ENCODE peak calls at places on chromosomes 4 and X, in eight cellular contexts. One of them, this sample, is unnamed. For H3K4me1, the result is how much of the 10 kb centered on the place peaks cover.

GRCh38 chr4:94519019-94519418 is 67.3 kb downstream of the PDLIM5 start:
- DNase-seq in IMR-90: no peak
- DNase-seq in effector memory CD4-positive, alpha-beta T cell: no peak
- DNase-seq in A549: no peak
- DNase-seq in CD4-positive, alpha-beta memory T cell: no peak
- DNase-seq in mucosa of descending colon: no peak
- DNase-seq in PC-3: no peak
- DNase-seq in CD8-positive, alpha-beta T cell: no peak
- DNase-seq in this sample: no peak

GRCh38 chrX:133053854-133054565 is 42.9 kb downstream of the USP26 start:
- DNase-seq in IMR-90: no peak
- DNase-seq in effector memory CD4-positive, alpha-beta T cell: no peak
- DNase-seq in A549: no peak
- DNase-seq in CD4-positive, alpha-beta memory T cell: no peak
- DNase-seq in mucosa of descending colon: no peak
- DNase-seq in PC-3: peak
- DNase-seq in CD8-positive, alpha-beta T cell: no peak
- DNase-seq in this sample: peak

GRCh38 chr4:102868153-102868781 is 525 bp upstream of the CISD2 start:
- DNase-seq in IMR-90: no peak
- DNase-seq in effector memory CD4-positive, alpha-beta T cell: no peak
- DNase-seq in A549: no peak
- DNase-seq in CD4-positive, alpha-beta memory T cell: no peak
- DNase-seq in mucosa of descending colon: peak
- DNase-seq in PC-3: no peak
- DNase-seq in CD8-positive, alpha-beta T cell: peak
- DNase-seq in this sample: no peak

GRCh38 chr4:108210989-108211725 is 42.4 kb upstream of the LEF1 start:
- DNase-seq in IMR-90: peak
- DNase-seq in effector memory CD4-positive, alpha-beta T cell: no peak
- DNase-seq in A549: no peak
- DNase-seq in CD4-positive, alpha-beta memory T cell: no peak
- DNase-seq in mucosa of descending colon: no peak
- DNase-seq in PC-3: peak
- DNase-seq in CD8-positive, alpha-beta T cell: no peak
- DNase-seq in this sample: no peak

GRCh38 chr4:119692001-119692400 is 63.4 kb upstream of the PDE5A start:
- DNase-seq in IMR-90: peak
- DNase-seq in effector memory CD4-positive, alpha-beta T cell: no peak
- DNase-seq in A549: no peak
- DNase-seq in CD4-positive, alpha-beta memory T cell: no peak
- DNase-seq in mucosa of descending colon: no peak
- DNase-seq in PC-3: peak
- DNase-seq in CD8-positive, alpha-beta T cell: no peak
- DNase-seq in this sample: no peak

GRCh38 chr4:106594291-106594952 is 225.8 kb upstream of the GIMD1 start:
- DNase-seq in IMR-90: no peak
- DNase-seq in effector memory CD4-positive, alpha-beta T cell: no peak
- DNase-seq in A549: no peak
- DNase-seq in CD4-positive, alpha-beta memory T cell: no peak
- DNase-seq in mucosa of descending colon: no peak
- DNase-seq in PC-3: peak
- DNase-seq in CD8-positive, alpha-beta T cell: no peak
- DNase-seq in this sample: no peak

GRCh38 chr4:56909083-56909981 is 1.6 kb downstream of the REST start:
- DNase-seq in IMR-90: peak
- DNase-seq in effector memory CD4-positive, alpha-beta T cell: no peak
- DNase-seq in A549: peak
- DNase-seq in CD4-positive, alpha-beta memory T cell: no peak
- DNase-seq in mucosa of descending colon: peak
- DNase-seq in PC-3: peak
- DNase-seq in CD8-positive, alpha-beta T cell: peak
- DNase-seq in this sample: peak

GRCh38 chr4:113051361-113051760 is 1.9 kb downstream of the ANK2 start:
- DNase-seq in IMR-90: no peak
- DNase-seq in effector memory CD4-positive, alpha-beta T cell: no peak
- DNase-seq in A549: no peak
- DNase-seq in CD4-positive, alpha-beta memory T cell: no peak
- DNase-seq in mucosa of descending colon: no peak
- DNase-seq in PC-3: no peak
- DNase-seq in CD8-positive, alpha-beta T cell: no peak
- DNase-seq in this sample: no peak

GRCh38 chrX:43140546-43140945 is 362.6 kb upstream of the PPP1R2C start:
- DNase-seq in IMR-90: no peak
- DNase-seq in effector memory CD4-positive, alpha-beta T cell: no peak
- DNase-seq in A549: no peak
- DNase-seq in CD4-positive, alpha-beta memory T cell: no peak
- DNase-seq in mucosa of descending colon: no peak
- DNase-seq in PC-3: peak
- DNase-seq in CD8-positive, alpha-beta T cell: no peak
- DNase-seq in this sample: no peak

GRCh38 chr4:92606227-92606626 is 302.5 kb downstream of the GRID2 start:
- DNase-seq in IMR-90: no peak
- DNase-seq in effector memory CD4-positive, alpha-beta T cell: no peak
- DNase-seq in A549: no peak
- DNase-seq in CD4-positive, alpha-beta memory T cell: no peak
- DNase-seq in mucosa of descending colon: no peak
- DNase-seq in PC-3: no peak
- DNase-seq in CD8-positive, alpha-beta T cell: no peak
- DNase-seq in this sample: no peak

DNA sequence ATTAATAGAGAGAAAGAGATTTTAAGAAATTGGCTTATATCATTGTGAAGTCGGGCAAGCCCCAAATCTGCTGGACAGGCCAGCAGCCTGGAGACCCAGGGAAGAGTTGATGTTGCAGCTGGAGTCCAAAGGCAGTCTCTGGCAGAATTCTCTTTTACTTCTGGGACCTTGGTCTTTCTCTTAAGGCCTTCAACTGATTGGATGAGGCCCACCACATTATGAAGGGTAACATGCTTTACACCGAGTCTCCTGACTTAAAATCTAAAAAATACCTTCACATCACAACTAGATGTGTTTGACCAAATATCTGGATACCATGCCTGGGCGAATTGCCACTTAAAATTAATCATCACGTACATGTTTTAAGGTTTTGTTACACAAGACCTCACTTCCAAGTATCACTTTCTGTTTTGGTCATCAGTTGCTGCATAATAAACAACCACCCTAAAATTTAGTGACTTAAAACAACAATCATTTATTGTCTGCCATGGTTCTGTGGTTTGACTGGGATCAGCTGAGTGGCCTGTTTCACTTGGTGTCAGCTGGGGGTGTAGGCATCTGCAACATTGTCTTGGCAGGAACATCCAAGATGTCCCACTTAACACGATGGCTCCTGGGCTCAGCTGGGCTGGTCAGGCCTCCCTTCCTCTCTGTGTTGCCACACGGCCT is 3.4 kb downstream of the CD38 start:
- DNase-seq in IMR-90: no peak
- DNase-seq in effector memory CD4-positive, alpha-beta T cell: no peak
- DNase-seq in A549: no peak
- DNase-seq in CD4-positive, alpha-beta memory T cell: no peak
- DNase-seq in mucosa of descending colon: no peak
- DNase-seq in PC-3: no peak
- DNase-seq in CD8-positive, alpha-beta T cell: no peak
- DNase-seq in this sample: no peak
- H3K4me1 ChIP-seq in IMR-90: under half
- H3K4me1 ChIP-seq in effector memory CD4-positive, alpha-beta T cell: under half
- H3K4me1 ChIP-seq in A549: under half
- H3K4me1 ChIP-seq in CD4-positive, alpha-beta memory T cell: under half
- H3K4me1 ChIP-seq in mucosa of descending colon: under half
- H3K4me1 ChIP-seq in PC-3: under half
- H3K4me1 ChIP-seq in CD8-positive, alpha-beta T cell: under half
- H3K4me1 ChIP-seq in this sample: under half

GRCh38 chrX:153640736-153641574 is 6.0 kb upstream of the DUSP9 start:
- DNase-seq in IMR-90: no peak
- DNase-seq in effector memory CD4-positive, alpha-beta T cell: no peak
- DNase-seq in A549: no peak
- DNase-seq in CD4-positive, alpha-beta memory T cell: no peak
- DNase-seq in mucosa of descending colon: no peak
- DNase-seq in PC-3: no peak
- DNase-seq in CD8-positive, alpha-beta T cell: no peak
- DNase-seq in this sample: no peak

GRCh38 chrX:153643431-153644351 is 3.3 kb upstream of the DUSP9 start:
- DNase-seq in IMR-90: no peak
- DNase-seq in effector memory CD4-positive, alpha-beta T cell: no peak
- DNase-seq in A549: peak
- DNase-seq in CD4-positive, alpha-beta memory T cell: no peak
- DNase-seq in mucosa of descending colon: no peak
- DNase-seq in PC-3: peak
- DNase-seq in CD8-positive, alpha-beta T cell: no peak
- DNase-seq in this sample: no peak

GRCh38 chrX:153641575-153642312 is 5.3 kb upstream of the DUSP9 start:
- DNase-seq in IMR-90: no peak
- DNase-seq in effector memory CD4-positive, alpha-beta T cell: no peak
- DNase-seq in A549: no peak
- DNase-seq in CD4-positive, alpha-beta memory T cell: no peak
- DNase-seq in mucosa of descending colon: no peak
- DNase-seq in PC-3: no peak
- DNase-seq in CD8-positive, alpha-beta T cell: no peak
- DNase-seq in this sample: no peak

GRCh38 chrX:153642655-153643430 is 4.2 kb upstream of the DUSP9 start:
- DNase-seq in IMR-90: no peak
- DNase-seq in effector memory CD4-positive, alpha-beta T cell: no peak
- DNase-seq in A549: no peak
- DNase-seq in CD4-positive, alpha-beta memory T cell: no peak
- DNase-seq in mucosa of descending colon: no peak
- DNase-seq in PC-3: no peak
- DNase-seq in CD8-positive, alpha-beta T cell: no peak
- DNase-seq in this sample: no peak

GRCh38 chrX:153642313-153642654 is 4.7 kb upstream of the DUSP9 start:
- DNase-seq in IMR-90: no peak
- DNase-seq in effector memory CD4-positive, alpha-beta T cell: no peak
- DNase-seq in A549: no peak
- DNase-seq in CD4-positive, alpha-beta memory T cell: no peak
- DNase-seq in mucosa of descending colon: no peak
- DNase-seq in PC-3: no peak
- DNase-seq in CD8-positive, alpha-beta T cell: no peak
- DNase-seq in this sample: no peak
- H3K4me3 ChIP-seq in IMR-90: no peak
- H3K4me3 ChIP-seq in effector memory CD4-positive, alpha-beta T cell: no peak
- H3K4me3 ChIP-seq in A549: peak
- H3K4me3 ChIP-seq in CD4-positive, alpha-beta memory T cell: no peak
- H3K4me3 ChIP-seq in mucosa of descending colon: no peak
- H3K4me3 ChIP-seq in PC-3: no peak
- H3K4me3 ChIP-seq in CD8-positive, alpha-beta T cell: no peak
- H3K4me3 ChIP-seq in this sample: no peak

GRCh38 chr4:109798866-109799265 is 2.9 kb downstream of the CFI start:
- DNase-seq in IMR-90: no peak
- DNase-seq in effector memory CD4-positive, alpha-beta T cell: no peak
- DNase-seq in A549: no peak
- DNase-seq in CD4-positive, alpha-beta memory T cell: no peak
- DNase-seq in mucosa of descending colon: no peak
- DNase-seq in PC-3: no peak
- DNase-seq in CD8-positive, alpha-beta T cell: no peak
- DNase-seq in this sample: peak

GRCh38 chr4:109801895-109802319 is at the start of gene CFI:
- DNase-seq in IMR-90: peak
- DNase-seq in effector memory CD4-positive, alpha-beta T cell: no peak
- DNase-seq in A549: no peak
- DNase-seq in CD4-positive, alpha-beta memory T cell: no peak
- DNase-seq in mucosa of descending colon: no peak
- DNase-seq in PC-3: no peak
- DNase-seq in CD8-positive, alpha-beta T cell: no peak
- DNase-seq in this sample: peak

GRCh38 chr4:109803924-109804571 is 2.2 kb upstream of the CFI start:
- DNase-seq in IMR-90: peak
- DNase-seq in effector memory CD4-positive, alpha-beta T cell: no peak
- DNase-seq in A549: peak
- DNase-seq in CD4-positive, alpha-beta memory T cell: peak
- DNase-seq in mucosa of descending colon: peak
- DNase-seq in PC-3: peak
- DNase-seq in CD8-positive, alpha-beta T cell: no peak
- DNase-seq in this sample: peak

DNA sequence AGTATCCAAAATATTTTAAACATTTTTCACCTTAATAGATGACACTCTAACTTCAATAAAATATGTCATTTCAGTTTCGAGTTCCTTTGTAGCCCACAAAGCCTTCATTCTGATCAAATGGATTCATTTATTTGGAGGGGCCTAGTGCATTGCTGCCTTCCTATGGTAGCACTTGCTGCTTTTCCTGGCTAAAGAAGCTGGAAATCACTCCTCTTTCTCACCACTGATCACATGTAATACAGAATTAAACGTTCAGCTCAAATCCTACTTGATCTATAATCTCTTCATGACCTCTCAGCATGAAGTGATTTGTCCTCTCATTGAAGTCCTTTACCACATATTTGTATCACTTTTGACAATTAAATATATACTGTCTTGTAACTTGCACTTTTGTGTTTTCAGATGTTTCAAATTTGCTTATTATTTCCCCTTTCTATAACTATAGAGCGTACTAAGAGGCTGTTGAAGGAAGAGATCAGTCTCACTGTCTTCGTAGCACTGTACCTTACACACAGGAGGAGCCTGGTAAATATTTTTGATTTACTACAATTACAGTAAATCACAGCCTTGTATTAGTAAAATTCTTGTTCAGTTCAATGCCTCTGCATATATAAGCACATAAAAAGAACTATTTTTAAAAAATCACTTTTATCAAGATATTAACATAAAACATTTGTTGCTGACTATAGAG is 555 bp downstream of the CFI start:
- DNase-seq in IMR-90: no peak
- DNase-seq in effector memory CD4-positive, alpha-beta T cell: no peak
- DNase-seq in A549: no peak
- DNase-seq in CD4-positive, alpha-beta memory T cell: no peak
- DNase-seq in mucosa of descending colon: no peak
- DNase-seq in PC-3: no peak
- DNase-seq in CD8-positive, alpha-beta T cell: no peak
- DNase-seq in this sample: peak
- H3K4me1 ChIP-seq in IMR-90: under half
- H3K4me1 ChIP-seq in effector memory CD4-positive, alpha-beta T cell: under half
- H3K4me1 ChIP-seq in A549: under half
- H3K4me1 ChIP-seq in CD4-positive, alpha-beta memory T cell: under half
- H3K4me1 ChIP-seq in mucosa of descending colon: under half
- H3K4me1 ChIP-seq in PC-3: under half
- H3K4me1 ChIP-seq in CD8-positive, alpha-beta T cell: under half
- H3K4me1 ChIP-seq in this sample: under half

GRCh38 chr4:120843840-120844527 is 78.5 kb downstream of the PRDM5 start:
- DNase-seq in IMR-90: no peak
- DNase-seq in effector memory CD4-positive, alpha-beta T cell: no peak
- DNase-seq in A549: no peak
- DNase-seq in CD4-positive, alpha-beta memory T cell: peak
- DNase-seq in mucosa of descending colon: peak
- DNase-seq in PC-3: peak
- DNase-seq in CD8-positive, alpha-beta T cell: no peak
- DNase-seq in this sample: no peak

GRCh38 chr4:120842046-120842445 is 80.5 kb downstream of the PRDM5 start:
- DNase-seq in IMR-90: peak
- DNase-seq in effector memory CD4-positive, alpha-beta T cell: no peak
- DNase-seq in A549: no peak
- DNase-seq in CD4-positive, alpha-beta memory T cell: no peak
- DNase-seq in mucosa of descending colon: no peak
- DNase-seq in PC-3: no peak
- DNase-seq in CD8-positive, alpha-beta T cell: no peak
- DNase-seq in this sample: no peak

GRCh38 chr4:120847019-120847582 is 75.4 kb downstream of the PRDM5 start:
- DNase-seq in IMR-90: no peak
- DNase-seq in effector memory CD4-positive, alpha-beta T cell: no peak
- DNase-seq in A549: no peak
- DNase-seq in CD4-positive, alpha-beta memory T cell: no peak
- DNase-seq in mucosa of descending colon: no peak
- DNase-seq in PC-3: no peak
- DNase-seq in CD8-positive, alpha-beta T cell: no peak
- DNase-seq in this sample: no peak

GRCh38 chr4:120841580-120841979 is 80.9 kb downstream of the PRDM5 start:
- DNase-seq in IMR-90: peak
- DNase-seq in effector memory CD4-positive, alpha-beta T cell: no peak
- DNase-seq in A549: no peak
- DNase-seq in CD4-positive, alpha-beta memory T cell: no peak
- DNase-seq in mucosa of descending colon: no peak
- DNase-seq in PC-3: no peak
- DNase-seq in CD8-positive, alpha-beta T cell: no peak
- DNase-seq in this sample: no peak

GRCh38 chr4:120844528-120844921 is 78.0 kb downstream of the PRDM5 start:
- DNase-seq in IMR-90: no peak
- DNase-seq in effector memory CD4-positive, alpha-beta T cell: no peak
- DNase-seq in A549: no peak
- DNase-seq in CD4-positive, alpha-beta memory T cell: no peak
- DNase-seq in mucosa of descending colon: no peak
- DNase-seq in PC-3: no peak
- DNase-seq in CD8-positive, alpha-beta T cell: no peak
- DNase-seq in this sample: no peak
- H3K4me3 ChIP-seq in IMR-90: no peak
- H3K4me3 ChIP-seq in effector memory CD4-positive, alpha-beta T cell: no peak
- H3K4me3 ChIP-seq in A549: no peak
- H3K4me3 ChIP-seq in CD4-positive, alpha-beta memory T cell: no peak
- H3K4me3 ChIP-seq in mucosa of descending colon: no peak
- H3K4me3 ChIP-seq in PC-3: no peak
- H3K4me3 ChIP-seq in CD8-positive, alpha-beta T cell: no peak
- H3K4me3 ChIP-seq in this sample: no peak